ENCODE peak calls at places on chromosomes 1 and 21, in six cellular contexts. S is HCT116, D is SK-N-SH, P is K562, T is H1, K is GM12878. X is an unnamed sample.

GRCh38 chr21:34603002-34603709 is 11.8 kb downstream of the RCAN1 start:
- DNase-seq in P (peak), K (no peak), S (no peak), D (peak), T (peak), X (peak)

GRCh38 chr1:30375156-30375555 is 348.2 kb downstream of the MATN1 start:
- DNase-seq in D (no peak), K (no peak), T (peak), P (no peak), S (no peak), X (no peak)

GRCh38 chr21:34736116-34736870 is 67.5 kb downstream of the CLIC6 start:
- DNase-seq in S (no peak), T (no peak), D (no peak), P (no peak), K (no peak), X (no peak)

GRCh38 chr1:180188103-180188506 is 33.4 kb downstream of the QSOX1 start:
- DNase-seq in K (no peak), P (peak), S (no peak), T (peak), D (peak), X (peak)

GRCh38 chr21:45410151-45410864 is 5.3 kb downstream of the COL18A1 start:
- DNase-seq in P (no peak), K (no peak), T (no peak), D (no peak), S (no peak), X (peak)

GRCh38 chr1:208060495-208060894 is 149.6 kb upstream of the CD34 start:
- DNase-seq in S (no peak), D (no peak), T (no peak), P (no peak), K (no peak), X (no peak)

GRCh38 chr21:43899307-43900077 is 34.5 kb downstream of the AGPAT3 start:
- DNase-seq in K (no peak), S (no peak), D (no peak), P (no peak), T (no peak), X (no peak)

GRCh38 chr1:227944066-227944930 is 3.4 kb downstream of the WNT9A start:
- DNase-seq in D (no peak), P (no peak), T (no peak), S (no peak), K (no peak), X (no peak)

GRCh38 chr21:29351691-29352090 is 53.0 kb downstream of the BACH1 start:
- DNase-seq in S (no peak), D (no peak), K (no peak), T (no peak), P (no peak), X (no peak)

GRCh38 chr1:220788146-220788545 is 1.4 kb downstream of the MTARC1 start:
- DNase-seq in S (no peak), K (no peak), T (no peak), D (no peak), P (no peak), X (peak)

GRCh38 chr1:110067429-110067956 is 3.0 kb downstream of the ALX3 start:
- DNase-seq in P (no peak), D (no peak), K (no peak), T (peak), S (no peak), X (no peak)

GRCh38 chr1:110084226-110085078 is 14.0 kb upstream of the ALX3 start:
- DNase-seq in T (peak), P (no peak), K (peak), D (no peak), S (no peak), X (no peak)

GRCh38 chr1:115089443-115090340 is at the start of gene TSPAN2:
- DNase-seq in S (no peak), K (no peak), T (peak), D (peak), P (peak), X (no peak)

GRCh38 chr1:168529533-168529932 is 14.3 kb downstream of the XCL2 start:
- DNase-seq in T (no peak), K (no peak), D (no peak), S (no peak), P (no peak), X (no peak)

GRCh38 chr1:26122988-26123973 is 11.7 kb downstream of the PDIK1L start:
- DNase-seq in P (no peak), K (no peak), D (no peak), T (no peak), S (no peak), X (no peak)

GRCh38 chr1:87194271-87194774 is 134.4 kb upstream of the LMO4 start:
- DNase-seq in D (no peak), K (no peak), P (no peak), T (no peak), S (no peak), X (no peak)

GRCh38 chr1:38341694-38342093 is 295.1 kb upstream of the POU3F1 start:
- DNase-seq in P (no peak), D (no peak), T (no peak), K (no peak), S (no peak), X (no peak)

GRCh38 chr21:46183910-46184624 is at the start of gene SPATC1L:
- DNase-seq in D (peak), S (no peak), T (peak), K (peak), P (peak), X (peak)

GRCh38 chr1:23597635-23598388 is 38.5 kb upstream of the ID3 start:
- DNase-seq in K (no peak), T (no peak), S (no peak), P (no peak), D (no peak), X (no peak)

DNA sequence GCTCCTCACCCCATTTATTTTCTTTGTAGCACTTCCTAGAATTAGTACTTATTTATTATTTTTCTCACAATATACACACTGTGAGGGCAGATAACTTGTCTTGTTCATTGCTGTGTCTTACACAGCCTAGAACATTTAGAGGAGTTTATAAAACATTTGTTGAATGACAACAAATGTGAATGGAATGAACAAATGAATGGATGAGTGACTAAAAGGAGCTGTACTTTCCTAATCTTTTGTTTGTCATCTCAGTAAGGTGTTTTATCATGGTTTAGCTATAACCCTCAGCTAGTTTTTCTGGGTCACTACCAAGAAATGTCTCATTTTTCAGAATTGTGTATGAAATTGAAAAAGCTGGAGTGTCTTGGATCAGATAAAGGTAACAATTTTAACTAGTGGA is 239.3 kb upstream of the KCNK2 start:
- DNase-seq in P (no peak), S (no peak), T (no peak), D (no peak), K (no peak), X (no peak)
- TF ChIP-seq JUND in P (no peak), S (no peak), T (no peak), D (no peak), K (no peak), X (no peak)

GRCh38 chr1:178241057-178241456 is 147.2 kb downstream of the RASAL2 start:
- DNase-seq in K (no peak), D (no peak), P (no peak), S (no peak), T (no peak), X (no peak)

GRCh38 chr1:178243890-178244289 is 150.0 kb downstream of the RASAL2 start:
- DNase-seq in D (no peak), K (no peak), S (no peak), P (no peak), T (no peak), X (no peak)

GRCh38 chr1:178241837-178242236 is 147.9 kb downstream of the RASAL2 start:
- DNase-seq in S (no peak), P (no peak), D (no peak), T (no peak), K (no peak), X (no peak)

GRCh38 chr1:178243119-178243518 is 149.2 kb downstream of the RASAL2 start:
- DNase-seq in P (no peak), T (no peak), K (no peak), D (no peak), S (no peak), X (no peak)

GRCh38 chr1:178238722-178239510 is 145.0 kb downstream of the RASAL2 start:
- DNase-seq in P (no peak), S (peak), T (no peak), K (no peak), D (no peak), X (peak)
- TF ChIP-seq POLR2AphosphoS5 in P (no peak), S (peak), T (no peak), K (no peak), D (peak), X (no peak)

GRCh38 chr1:64838486-64838885 is 93.6 kb downstream of the RAVER2 start:
- DNase-seq in S (no peak), D (no peak), P (no peak), K (no peak), T (no peak), X (no peak)

GRCh38 chr1:64839270-64839669 is 94.4 kb downstream of the RAVER2 start:
- DNase-seq in P (no peak), D (no peak), T (no peak), K (no peak), S (no peak), X (no peak)

GRCh38 chr1:64836792-64837191 is 91.9 kb downstream of the RAVER2 start:
- DNase-seq in K (no peak), T (no peak), D (no peak), P (no peak), S (no peak), X (no peak)

GRCh38 chr1:64839732-64840405 is 95.0 kb downstream of the RAVER2 start:
- DNase-seq in P (no peak), D (no peak), T (no peak), K (no peak), S (no peak), X (no peak)

GRCh38 chr1:64834734-64835133 is 89.9 kb downstream of the RAVER2 start:
- DNase-seq in P (no peak), K (no peak), T (no peak), D (no peak), S (no peak), X (no peak)
- TF ChIP-seq JUND in P (no peak), K (no peak), T (no peak), D (peak), S (no peak), X (no peak)

GRCh38 chr1:16148329-16149092 is 7.4 kb downstream of the EPHA2 start:
- DNase-seq in K (no peak), S (no peak), P (no peak), T (no peak), D (no peak), X (no peak)

GRCh38 chr1:16150508-16150907 is 5.4 kb downstream of the EPHA2 start:
- DNase-seq in K (no peak), T (no peak), P (no peak), S (no peak), D (no peak), X (no peak)

GRCh38 chr1:16149146-16149545 is 6.7 kb downstream of the EPHA2 start:
- DNase-seq in D (no peak), P (no peak), T (no peak), K (no peak), S (no peak), X (no peak)

GRCh38 chr1:16151200-16151708 is 4.6 kb downstream of the EPHA2 start:
- DNase-seq in P (peak), K (no peak), T (no peak), D (peak), S (no peak), X (no peak)

DNA sequence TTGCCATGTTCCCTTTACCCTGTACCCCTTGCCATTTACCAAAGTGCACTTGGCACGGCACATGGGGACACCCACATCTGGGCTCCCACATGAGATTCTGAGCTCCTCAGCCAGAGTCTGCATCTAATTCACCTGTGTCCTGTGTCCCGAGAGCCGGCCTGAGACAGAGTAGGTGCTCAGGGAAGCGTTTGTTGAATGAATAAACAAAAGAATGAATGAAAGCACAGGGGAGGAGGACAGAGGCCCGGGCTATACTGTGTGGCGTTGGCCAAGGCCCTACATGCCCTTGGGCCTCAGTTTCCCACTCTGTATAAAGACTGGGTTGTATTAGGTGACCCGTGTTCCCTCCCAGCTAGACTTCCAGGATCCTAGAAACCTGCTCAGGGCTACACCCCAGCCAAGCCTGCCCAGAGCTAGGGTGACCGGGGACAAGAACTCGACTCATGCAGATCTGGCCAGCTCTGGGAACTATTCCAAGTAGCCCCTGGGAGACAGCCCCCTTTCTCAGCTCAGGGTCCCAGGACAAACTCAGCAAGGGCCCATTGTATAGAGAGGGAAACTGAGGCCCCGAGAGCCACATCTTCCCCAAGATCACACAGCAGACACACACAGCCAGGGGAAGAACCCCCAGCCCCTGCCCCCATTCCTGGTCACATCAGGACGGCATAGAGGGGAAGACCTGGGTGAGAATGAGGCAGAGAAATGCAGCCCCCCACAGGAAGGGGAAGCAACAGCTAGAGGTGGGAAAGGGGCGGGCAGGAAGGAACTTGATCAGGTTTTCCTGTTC is 6.0 kb downstream of the EPHA2 start:
- DNase-seq in K (no peak), P (no peak), D (no peak), S (no peak), T (no peak), X (no peak)
- TF ChIP-seq POLR2AphosphoS5 in K (no peak), P (no peak), D (no peak), S (no peak), T (no peak), X (no peak)

DNA sequence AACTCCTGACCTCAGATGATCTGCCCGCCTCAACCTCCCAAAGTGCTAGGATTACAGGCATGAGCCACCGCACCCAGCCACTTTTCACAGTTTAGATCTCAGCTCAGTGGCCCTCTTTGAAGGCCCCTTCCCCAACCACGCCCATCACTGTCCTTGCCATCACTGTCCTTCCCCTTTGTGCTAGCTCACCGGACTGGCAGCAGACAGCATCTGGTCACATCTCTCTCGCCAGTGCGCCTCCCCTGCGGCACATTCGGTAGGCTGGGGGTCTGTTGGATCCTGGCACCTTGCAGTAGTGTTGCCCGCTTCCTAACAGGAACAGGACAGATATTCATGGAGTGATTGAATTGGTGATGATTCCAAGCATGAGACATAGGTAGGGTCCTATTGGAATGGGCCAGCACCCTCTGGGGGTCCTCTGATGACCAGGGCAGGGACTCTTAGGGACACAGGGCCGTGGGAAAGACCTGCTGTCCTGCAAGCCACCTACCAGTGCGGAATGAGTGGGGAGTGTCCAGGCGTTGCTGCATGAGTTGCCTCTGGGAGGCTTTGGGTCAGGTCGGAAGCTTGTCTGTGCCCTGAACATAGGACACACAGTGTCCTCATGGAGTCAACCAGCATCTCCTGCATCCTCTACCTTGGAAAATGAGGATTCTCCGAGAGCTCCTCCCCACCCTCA is 178.8 kb upstream of the VAMP3 start:
- DNase-seq in S (no peak), P (no peak), D (no peak), K (no peak), T (peak), X (no peak)
- TF ChIP-seq JUND in S (no peak), P (no peak), D (no peak), K (no peak), T (no peak), X (no peak)

GRCh38 chr1:204367193-204367858 is 7.6 kb upstream of the PLEKHA6 start:
- DNase-seq in D (no peak), P (no peak), K (no peak), S (no peak), T (no peak), X (no peak)
- TF ChIP-seq POLR2AphosphoS5 in D (no peak), P (no peak), K (no peak), S (no peak), T (no peak), X (no peak)

DNA sequence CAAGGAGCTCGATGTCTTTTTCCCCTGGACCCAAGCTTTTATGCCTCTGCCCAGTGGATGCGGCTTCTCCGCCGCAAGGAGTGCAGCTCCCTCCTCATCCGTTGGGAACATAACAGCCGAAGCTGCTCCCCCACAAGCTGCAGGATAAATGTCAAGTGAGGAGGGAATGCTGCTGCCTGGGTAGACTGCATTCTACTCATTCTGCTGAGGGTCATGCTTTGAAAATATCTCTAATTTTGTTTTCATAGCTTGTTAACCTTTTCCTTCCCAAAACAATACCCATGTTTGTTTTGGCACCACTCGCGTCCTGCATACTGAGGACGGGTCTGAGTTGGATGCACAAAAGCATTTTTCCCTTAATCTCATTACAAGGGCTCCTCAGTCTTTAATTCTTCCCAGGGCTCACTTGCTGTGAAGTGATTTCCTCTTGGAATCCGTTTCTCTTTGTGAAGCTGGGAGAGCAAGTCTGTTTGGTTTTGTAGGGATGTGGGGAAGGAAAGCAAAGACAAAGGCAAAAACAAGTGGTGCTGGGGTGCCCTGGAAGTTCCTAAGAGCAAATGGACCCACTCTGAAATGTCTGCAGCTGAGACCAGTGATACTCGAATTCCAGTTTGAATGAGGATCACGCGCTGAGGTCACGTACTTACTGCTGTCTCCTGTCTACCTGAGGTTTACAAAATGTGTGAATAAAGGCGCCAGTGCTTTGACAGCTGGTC is 134.0 kb upstream of the IRF2BP2 start:
- DNase-seq in S (no peak), T (no peak), K (no peak), P (no peak), D (no peak), X (no peak)
- TF ChIP-seq JUND in S (no peak), T (no peak), K (no peak), P (no peak), D (no peak), X (no peak)

DNA sequence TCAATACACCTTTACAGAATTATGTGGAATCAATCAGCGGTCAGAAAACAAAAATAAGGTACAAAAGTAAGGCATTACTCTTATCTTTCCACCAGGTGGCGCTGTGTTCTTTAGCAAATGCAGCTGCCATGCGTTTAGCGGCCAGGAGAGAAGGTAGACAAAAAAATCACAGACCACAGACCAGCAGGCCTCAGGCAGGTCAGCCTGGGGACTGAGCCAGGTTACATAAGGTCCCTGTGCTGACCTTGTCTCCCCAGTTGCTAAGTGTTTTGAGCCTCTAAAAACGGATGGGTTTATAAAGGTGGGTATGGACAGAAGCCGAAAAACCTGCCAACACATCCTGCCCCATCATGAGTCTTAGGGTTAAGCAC is 2.8 kb downstream of the RGS16 start:
- DNase-seq in D (peak), S (peak), T (peak), K (peak), P (peak), X (peak)
- TF ChIP-seq POLR2AphosphoS5 in D (no peak), S (no peak), T (no peak), K (no peak), P (no peak), X (no peak)

GRCh38 chr1:230025686-230026085 is 41.4 kb upstream of the GALNT2 start:
- DNase-seq in K (no peak), D (no peak), P (no peak), S (no peak), T (no peak), X (no peak)

GRCh38 chr1:230029244-230029643 is 37.8 kb upstream of the GALNT2 start:
- DNase-seq in P (no peak), K (no peak), D (no peak), T (no peak), S (no peak), X (no peak)

GRCh38 chr1:230028602-230029223 is 38.3 kb upstream of the GALNT2 start:
- DNase-seq in S (no peak), T (no peak), D (no peak), K (no peak), P (no peak), X (no peak)

GRCh38 chr1:230026139-230026538 is 40.9 kb upstream of the GALNT2 start:
- DNase-seq in S (no peak), D (no peak), P (no peak), K (no peak), T (no peak), X (no peak)

GRCh38 chr1:230026572-230026971 is 40.5 kb upstream of the GALNT2 start:
- DNase-seq in K (no peak), P (no peak), T (no peak), D (no peak), S (no peak), X (no peak)
- TF ChIP-seq JUND in K (no peak), P (no peak), T (no peak), D (no peak), S (no peak), X (no peak)